ENCODE peak calls at places on chromosomes 7 and 10, in four cellular contexts. One of them, this sample, is unnamed.

GRCh38 chr10:73646598-73647041 is 5.3 kb upstream of the MYOZ1 start:
- DNase-seq in cardiac muscle cell: no peak
- DNase-seq in SJCRH30: no peak
- DNase-seq in activated T-helper 1 cell treated with anti-CD3 and anti-CD28 coated beads, Interleukin-12 subunit alpha, Interleukin-12 subunit beta, Interleukin-2, Interleukin-4 antibody, amounts not matched to agents 30 ng/mL and 10 ng/mL and 1 ng/mL, durations not matched to agents 14 hours and 24 hours and 36 hours: no peak
- DNase-seq in this sample: no peak

GRCh38 chr7:5689118-5689517 is 92.3 kb downstream of the RNF216 start:
- DNase-seq in cardiac muscle cell: peak
- DNase-seq in SJCRH30: no peak
- DNase-seq in activated T-helper 1 cell treated with anti-CD3 and anti-CD28 coated beads, Interleukin-12 subunit alpha, Interleukin-12 subunit beta, Interleukin-2, Interleukin-4 antibody, amounts not matched to agents 30 ng/mL and 10 ng/mL and 1 ng/mL, durations not matched to agents 14 hours and 24 hours and 36 hours: peak
- DNase-seq in this sample: no peak

GRCh38 chr7:99102809-99103690 is 40.9 kb downstream of the SMURF1 start:
- DNase-seq in activated T-helper 1 cell treated with anti-CD3 and anti-CD28 coated beads, Interleukin-12 subunit alpha, Interleukin-12 subunit beta, Interleukin-2, Interleukin-4 antibody, amounts not matched to agents 30 ng/mL and 10 ng/mL and 1 ng/mL, durations not matched to agents 14 hours and 24 hours and 36 hours: no peak
- DNase-seq in cardiac muscle cell: no peak
- DNase-seq in SJCRH30: no peak
- DNase-seq in this sample: no peak

GRCh38 chr10:31871266-31871887 is 57.3 kb downstream of the ARHGAP12 start:
- DNase-seq in activated T-helper 1 cell treated with anti-CD3 and anti-CD28 coated beads, Interleukin-12 subunit alpha, Interleukin-12 subunit beta, Interleukin-2, Interleukin-4 antibody, amounts not matched to agents 30 ng/mL and 10 ng/mL and 1 ng/mL, durations not matched to agents 14 hours and 24 hours and 36 hours: no peak
- DNase-seq in SJCRH30: peak
- DNase-seq in cardiac muscle cell: no peak
- DNase-seq in this sample: no peak

GRCh38 chr7:107388604-107389003 is 81.3 kb upstream of the GPR22 start:
- DNase-seq in SJCRH30: no peak
- DNase-seq in activated T-helper 1 cell treated with anti-CD3 and anti-CD28 coated beads, Interleukin-12 subunit alpha, Interleukin-12 subunit beta, Interleukin-2, Interleukin-4 antibody, amounts not matched to agents 30 ng/mL and 10 ng/mL and 1 ng/mL, durations not matched to agents 14 hours and 24 hours and 36 hours: no peak
- DNase-seq in cardiac muscle cell: no peak
- DNase-seq in this sample: no peak

GRCh38 chr7:12423355-12423994 is 19.8 kb upstream of the VWDE start:
- DNase-seq in cardiac muscle cell: peak
- DNase-seq in SJCRH30: no peak
- DNase-seq in activated T-helper 1 cell treated with anti-CD3 and anti-CD28 coated beads, Interleukin-12 subunit alpha, Interleukin-12 subunit beta, Interleukin-2, Interleukin-4 antibody, amounts not matched to agents 30 ng/mL and 10 ng/mL and 1 ng/mL, durations not matched to agents 14 hours and 24 hours and 36 hours: no peak
- DNase-seq in this sample: no peak

GRCh38 chr7:78125884-78126283 is 327.3 kb downstream of the PHTF2 start:
- DNase-seq in activated T-helper 1 cell treated with anti-CD3 and anti-CD28 coated beads, Interleukin-12 subunit alpha, Interleukin-12 subunit beta, Interleukin-2, Interleukin-4 antibody, amounts not matched to agents 30 ng/mL and 10 ng/mL and 1 ng/mL, durations not matched to agents 14 hours and 24 hours and 36 hours: no peak
- DNase-seq in cardiac muscle cell: no peak
- DNase-seq in SJCRH30: no peak
- DNase-seq in this sample: no peak

GRCh38 chr10:86556933-86557649 is 35.5 kb upstream of the WAPL start:
- DNase-seq in cardiac muscle cell: no peak
- DNase-seq in activated T-helper 1 cell treated with anti-CD3 and anti-CD28 coated beads, Interleukin-12 subunit alpha, Interleukin-12 subunit beta, Interleukin-2, Interleukin-4 antibody, amounts not matched to agents 30 ng/mL and 10 ng/mL and 1 ng/mL, durations not matched to agents 14 hours and 24 hours and 36 hours: no peak
- DNase-seq in SJCRH30: no peak
- DNase-seq in this sample: no peak

GRCh38 chr10:79061441-79062315 is 7.1 kb upstream of the ZMIZ1 start:
- DNase-seq in activated T-helper 1 cell treated with anti-CD3 and anti-CD28 coated beads, Interleukin-12 subunit alpha, Interleukin-12 subunit beta, Interleukin-2, Interleukin-4 antibody, amounts not matched to agents 30 ng/mL and 10 ng/mL and 1 ng/mL, durations not matched to agents 14 hours and 24 hours and 36 hours: no peak
- DNase-seq in SJCRH30: no peak
- DNase-seq in cardiac muscle cell: no peak
- DNase-seq in this sample: no peak

GRCh38 chr7:91796122-91796521 is 84.4 kb downstream of the MTERF1 start:
- DNase-seq in cardiac muscle cell: no peak
- DNase-seq in activated T-helper 1 cell treated with anti-CD3 and anti-CD28 coated beads, Interleukin-12 subunit alpha, Interleukin-12 subunit beta, Interleukin-2, Interleukin-4 antibody, amounts not matched to agents 30 ng/mL and 10 ng/mL and 1 ng/mL, durations not matched to agents 14 hours and 24 hours and 36 hours: no peak
- DNase-seq in SJCRH30: no peak
- DNase-seq in this sample: no peak

GRCh38 chr10:29917311-29917710 is 142.1 kb downstream of the JCAD start:
- DNase-seq in activated T-helper 1 cell treated with anti-CD3 and anti-CD28 coated beads, Interleukin-12 subunit alpha, Interleukin-12 subunit beta, Interleukin-2, Interleukin-4 antibody, amounts not matched to agents 30 ng/mL and 10 ng/mL and 1 ng/mL, durations not matched to agents 14 hours and 24 hours and 36 hours: no peak
- DNase-seq in SJCRH30: no peak
- DNase-seq in cardiac muscle cell: peak
- DNase-seq in this sample: no peak

GRCh38 chr7:151598045-151598444 is 78.3 kb upstream of the RHEB start:
- DNase-seq in activated T-helper 1 cell treated with anti-CD3 and anti-CD28 coated beads, Interleukin-12 subunit alpha, Interleukin-12 subunit beta, Interleukin-2, Interleukin-4 antibody, amounts not matched to agents 30 ng/mL and 10 ng/mL and 1 ng/mL, durations not matched to agents 14 hours and 24 hours and 36 hours: no peak
- DNase-seq in SJCRH30: peak
- DNase-seq in cardiac muscle cell: peak
- DNase-seq in this sample: no peak

GRCh38 chr10:110733256-110733952 is 89.3 kb downstream of the RBM20 start:
- DNase-seq in cardiac muscle cell: no peak
- DNase-seq in activated T-helper 1 cell treated with anti-CD3 and anti-CD28 coated beads, Interleukin-12 subunit alpha, Interleukin-12 subunit beta, Interleukin-2, Interleukin-4 antibody, amounts not matched to agents 30 ng/mL and 10 ng/mL and 1 ng/mL, durations not matched to agents 14 hours and 24 hours and 36 hours: no peak
- DNase-seq in SJCRH30: peak
- DNase-seq in this sample: no peak

GRCh38 chr10:66752714-66753113 is 173.1 kb upstream of the LRRTM3 start:
- DNase-seq in SJCRH30: no peak
- DNase-seq in cardiac muscle cell: no peak
- DNase-seq in activated T-helper 1 cell treated with anti-CD3 and anti-CD28 coated beads, Interleukin-12 subunit alpha, Interleukin-12 subunit beta, Interleukin-2, Interleukin-4 antibody, amounts not matched to agents 30 ng/mL and 10 ng/mL and 1 ng/mL, durations not matched to agents 14 hours and 24 hours and 36 hours: no peak
- DNase-seq in this sample: no peak

GRCh38 chr10:99681553-99681952 is 22.2 kb downstream of the ENTPD7 start:
- DNase-seq in cardiac muscle cell: peak
- DNase-seq in SJCRH30: no peak
- DNase-seq in activated T-helper 1 cell treated with anti-CD3 and anti-CD28 coated beads, Interleukin-12 subunit alpha, Interleukin-12 subunit beta, Interleukin-2, Interleukin-4 antibody, amounts not matched to agents 30 ng/mL and 10 ng/mL and 1 ng/mL, durations not matched to agents 14 hours and 24 hours and 36 hours: no peak
- DNase-seq in this sample: no peak

GRCh38 chr7:36048141-36048901 is 104.7 kb upstream of the EEPD1 start:
- DNase-seq in SJCRH30: no peak
- DNase-seq in cardiac muscle cell: peak
- DNase-seq in activated T-helper 1 cell treated with anti-CD3 and anti-CD28 coated beads, Interleukin-12 subunit alpha, Interleukin-12 subunit beta, Interleukin-2, Interleukin-4 antibody, amounts not matched to agents 30 ng/mL and 10 ng/mL and 1 ng/mL, durations not matched to agents 14 hours and 24 hours and 36 hours: no peak
- DNase-seq in this sample: no peak

GRCh38 chr10:77564781-77565589 is 72.6 kb downstream of the KCNMA1 start:
- DNase-seq in SJCRH30: peak
- DNase-seq in cardiac muscle cell: peak
- DNase-seq in activated T-helper 1 cell treated with anti-CD3 and anti-CD28 coated beads, Interleukin-12 subunit alpha, Interleukin-12 subunit beta, Interleukin-2, Interleukin-4 antibody, amounts not matched to agents 30 ng/mL and 10 ng/mL and 1 ng/mL, durations not matched to agents 14 hours and 24 hours and 36 hours: no peak
- DNase-seq in this sample: no peak

GRCh38 chr7:45713669-45714520 is 139.7 kb downstream of the ADCY1 start:
- DNase-seq in SJCRH30: no peak
- DNase-seq in activated T-helper 1 cell treated with anti-CD3 and anti-CD28 coated beads, Interleukin-12 subunit alpha, Interleukin-12 subunit beta, Interleukin-2, Interleukin-4 antibody, amounts not matched to agents 30 ng/mL and 10 ng/mL and 1 ng/mL, durations not matched to agents 14 hours and 24 hours and 36 hours: no peak
- DNase-seq in cardiac muscle cell: no peak
- DNase-seq in this sample: no peak

GRCh38 chr10:115951242-115951641 is 321.8 kb downstream of the GFRA1 start:
- DNase-seq in activated T-helper 1 cell treated with anti-CD3 and anti-CD28 coated beads, Interleukin-12 subunit alpha, Interleukin-12 subunit beta, Interleukin-2, Interleukin-4 antibody, amounts not matched to agents 30 ng/mL and 10 ng/mL and 1 ng/mL, durations not matched to agents 14 hours and 24 hours and 36 hours: no peak
- DNase-seq in SJCRH30: no peak
- DNase-seq in cardiac muscle cell: no peak
- DNase-seq in this sample: peak

GRCh38 chr7:47198159-47198558 is 383.8 kb downstream of the TNS3 start:
- DNase-seq in cardiac muscle cell: no peak
- DNase-seq in SJCRH30: no peak
- DNase-seq in activated T-helper 1 cell treated with anti-CD3 and anti-CD28 coated beads, Interleukin-12 subunit alpha, Interleukin-12 subunit beta, Interleukin-2, Interleukin-4 antibody, amounts not matched to agents 30 ng/mL and 10 ng/mL and 1 ng/mL, durations not matched to agents 14 hours and 24 hours and 36 hours: no peak
- DNase-seq in this sample: no peak